ENCODE peak calls at places on chromosomes 7 and 10, in ten cellular contexts. One of them, this sample, is unnamed.
A peak's percentile ranks its signal among the peaks of the same experiment; 100 is the strongest.

GRCh38 chr10:47028466-47028865 is 117.2 kb downstream of the PTPN20 start:
- DNase-seq in activated CD8-positive, alpha-beta memory T cell treated with anti-CD3 and anti-CD28 coated beads for 24 hours: peak; percentile 45
- DNase-seq in CD8-positive, alpha-beta T cell: no peak
- DNase-seq in H4: no peak
- DNase-seq in suprapubic skin: peak; percentile 38
- DNase-seq in neural crest cell: no peak
- DNase-seq in pulmonary artery endothelial cell: no peak
- DNase-seq in NCI-H187: no peak
- DNase-seq in RWPE1: no peak
- DNase-seq in WTC11: peak; percentile 4
- DNase-seq in this sample: peak; percentile 32

GRCh38 chr10:120989996-120990395 is 138.8 kb downstream of the WDR11 start:
- DNase-seq in activated CD8-positive, alpha-beta memory T cell treated with anti-CD3 and anti-CD28 coated beads for 24 hours: no peak
- DNase-seq in CD8-positive, alpha-beta T cell: no peak
- DNase-seq in H4: no peak
- DNase-seq in suprapubic skin: no peak
- DNase-seq in neural crest cell: no peak
- DNase-seq in pulmonary artery endothelial cell: no peak
- DNase-seq in NCI-H187: no peak
- DNase-seq in RWPE1: no peak
- DNase-seq in WTC11: no peak
- DNase-seq in this sample: no peak

GRCh38 chr10:92690211-92691041 is 671 bp downstream of the HHEX start:
- DNase-seq in activated CD8-positive, alpha-beta memory T cell treated with anti-CD3 and anti-CD28 coated beads for 24 hours: peak; percentile 84
- DNase-seq in CD8-positive, alpha-beta T cell: peak; percentile 45
- DNase-seq in H4: no peak
- DNase-seq in suprapubic skin: peak; percentile 76
- DNase-seq in neural crest cell: peak; percentile 13
- DNase-seq in pulmonary artery endothelial cell: peak; percentile 99
- DNase-seq in NCI-H187: peak; percentile 25
- DNase-seq in RWPE1: peak; percentile 52
- DNase-seq in WTC11: peak; percentile 52
- DNase-seq in this sample: peak; percentile 73

GRCh38 chr7:113710310-113711106 is 208.3 kb downstream of the PPP1R3A start:
- DNase-seq in activated CD8-positive, alpha-beta memory T cell treated with anti-CD3 and anti-CD28 coated beads for 24 hours: no peak
- DNase-seq in CD8-positive, alpha-beta T cell: no peak
- DNase-seq in H4: peak; percentile 82
- DNase-seq in suprapubic skin: no peak
- DNase-seq in neural crest cell: peak; percentile 45
- DNase-seq in pulmonary artery endothelial cell: peak; percentile 29
- DNase-seq in NCI-H187: peak; percentile 44
- DNase-seq in RWPE1: peak; percentile 61
- DNase-seq in WTC11: peak; percentile 49
- DNase-seq in this sample: no peak

GRCh38 chr10:102009801-102010425 is 46.1 kb downstream of the ARMH3 start:
- DNase-seq in activated CD8-positive, alpha-beta memory T cell treated with anti-CD3 and anti-CD28 coated beads for 24 hours: peak; percentile 57
- DNase-seq in CD8-positive, alpha-beta T cell: no peak
- DNase-seq in H4: peak; percentile 83
- DNase-seq in suprapubic skin: no peak
- DNase-seq in neural crest cell: peak; percentile 10
- DNase-seq in pulmonary artery endothelial cell: peak; percentile 57
- DNase-seq in NCI-H187: no peak
- DNase-seq in RWPE1: peak; percentile 91
- DNase-seq in WTC11: peak; percentile 31
- DNase-seq in this sample: no peak

GRCh38 chr10:112250555-112250954 is 32.6 kb upstream of the TECTB start:
- DNase-seq in activated CD8-positive, alpha-beta memory T cell treated with anti-CD3 and anti-CD28 coated beads for 24 hours: no peak
- DNase-seq in CD8-positive, alpha-beta T cell: no peak
- DNase-seq in H4: no peak
- DNase-seq in suprapubic skin: no peak
- DNase-seq in neural crest cell: no peak
- DNase-seq in pulmonary artery endothelial cell: no peak
- DNase-seq in NCI-H187: no peak
- DNase-seq in RWPE1: peak; percentile 50
- DNase-seq in WTC11: no peak
- DNase-seq in this sample: no peak

GRCh38 chr10:32938554-32939061 is 19.4 kb downstream of the ITGB1 start:
- DNase-seq in activated CD8-positive, alpha-beta memory T cell treated with anti-CD3 and anti-CD28 coated beads for 24 hours: no peak
- DNase-seq in CD8-positive, alpha-beta T cell: no peak
- DNase-seq in H4: no peak
- DNase-seq in suprapubic skin: no peak
- DNase-seq in neural crest cell: peak; percentile 39
- DNase-seq in pulmonary artery endothelial cell: no peak
- DNase-seq in NCI-H187: no peak
- DNase-seq in RWPE1: no peak
- DNase-seq in WTC11: no peak
- DNase-seq in this sample: no peak

GRCh38 chr7:139619367-139619657 is 95.8 kb downstream of the CLEC2L start:
- DNase-seq in activated CD8-positive, alpha-beta memory T cell treated with anti-CD3 and anti-CD28 coated beads for 24 hours: no peak
- DNase-seq in CD8-positive, alpha-beta T cell: no peak
- DNase-seq in H4: no peak
- DNase-seq in suprapubic skin: no peak
- DNase-seq in neural crest cell: no peak
- DNase-seq in pulmonary artery endothelial cell: no peak
- DNase-seq in NCI-H187: no peak
- DNase-seq in RWPE1: peak; percentile 3
- DNase-seq in WTC11: no peak
- DNase-seq in this sample: peak; percentile 8

GRCh38 chr7:8254215-8254614 is 7.8 kb downstream of the ICA1 start:
- DNase-seq in activated CD8-positive, alpha-beta memory T cell treated with anti-CD3 and anti-CD28 coated beads for 24 hours: no peak
- DNase-seq in CD8-positive, alpha-beta T cell: no peak
- DNase-seq in H4: no peak
- DNase-seq in suprapubic skin: no peak
- DNase-seq in neural crest cell: no peak
- DNase-seq in pulmonary artery endothelial cell: no peak
- DNase-seq in NCI-H187: no peak
- DNase-seq in RWPE1: no peak
- DNase-seq in WTC11: no peak
- DNase-seq in this sample: no peak

GRCh38 chr7:134174797-134175261 is 47.7 kb downstream of the LRGUK start:
- DNase-seq in activated CD8-positive, alpha-beta memory T cell treated with anti-CD3 and anti-CD28 coated beads for 24 hours: no peak
- DNase-seq in CD8-positive, alpha-beta T cell: no peak
- DNase-seq in H4: peak; percentile 88
- DNase-seq in suprapubic skin: no peak
- DNase-seq in neural crest cell: no peak
- DNase-seq in pulmonary artery endothelial cell: peak; percentile 36
- DNase-seq in NCI-H187: no peak
- DNase-seq in RWPE1: peak; percentile 73
- DNase-seq in WTC11: no peak
- DNase-seq in this sample: no peak

GRCh38 chr10:24446739-24447138 is 237.8 kb downstream of the KIAA1217 start:
- DNase-seq in activated CD8-positive, alpha-beta memory T cell treated with anti-CD3 and anti-CD28 coated beads for 24 hours: no peak
- DNase-seq in CD8-positive, alpha-beta T cell: no peak
- DNase-seq in H4: peak; percentile 71
- DNase-seq in suprapubic skin: no peak
- DNase-seq in neural crest cell: no peak
- DNase-seq in pulmonary artery endothelial cell: no peak
- DNase-seq in NCI-H187: no peak
- DNase-seq in RWPE1: no peak
- DNase-seq in WTC11: no peak
- DNase-seq in this sample: no peak

GRCh38 chr10:32955299-32955772 is 2.7 kb downstream of the ITGB1 start:
- DNase-seq in activated CD8-positive, alpha-beta memory T cell treated with anti-CD3 and anti-CD28 coated beads for 24 hours: no peak
- DNase-seq in CD8-positive, alpha-beta T cell: no peak
- DNase-seq in H4: no peak
- DNase-seq in suprapubic skin: no peak
- DNase-seq in neural crest cell: no peak
- DNase-seq in pulmonary artery endothelial cell: no peak
- DNase-seq in NCI-H187: no peak
- DNase-seq in RWPE1: no peak
- DNase-seq in WTC11: no peak
- DNase-seq in this sample: no peak

GRCh38 chr7:23491502-23491901 is 21.2 kb upstream of the IGF2BP3 start:
- DNase-seq in activated CD8-positive, alpha-beta memory T cell treated with anti-CD3 and anti-CD28 coated beads for 24 hours: no peak
- DNase-seq in CD8-positive, alpha-beta T cell: no peak
- DNase-seq in H4: no peak
- DNase-seq in suprapubic skin: no peak
- DNase-seq in neural crest cell: no peak
- DNase-seq in pulmonary artery endothelial cell: no peak
- DNase-seq in NCI-H187: no peak
- DNase-seq in RWPE1: no peak
- DNase-seq in WTC11: no peak
- DNase-seq in this sample: no peak

GRCh38 chr10:94991243-94991888 is 52.9 kb downstream of the CYP2C9 start:
- DNase-seq in activated CD8-positive, alpha-beta memory T cell treated with anti-CD3 and anti-CD28 coated beads for 24 hours: no peak
- DNase-seq in CD8-positive, alpha-beta T cell: no peak
- DNase-seq in H4: no peak
- DNase-seq in suprapubic skin: no peak
- DNase-seq in neural crest cell: no peak
- DNase-seq in pulmonary artery endothelial cell: no peak
- DNase-seq in NCI-H187: no peak
- DNase-seq in RWPE1: no peak
- DNase-seq in WTC11: no peak
- DNase-seq in this sample: peak; percentile 66

GRCh38 chr10:132359305-132360040 is 27.5 kb downstream of the LRRC27 start:
- DNase-seq in activated CD8-positive, alpha-beta memory T cell treated with anti-CD3 and anti-CD28 coated beads for 24 hours: no peak
- DNase-seq in CD8-positive, alpha-beta T cell: no peak
- DNase-seq in H4: no peak
- DNase-seq in suprapubic skin: peak; percentile 51
- DNase-seq in neural crest cell: no peak
- DNase-seq in pulmonary artery endothelial cell: no peak
- DNase-seq in NCI-H187: no peak
- DNase-seq in RWPE1: no peak
- DNase-seq in WTC11: no peak
- DNase-seq in this sample: no peak